ENCODE peak calls at places on chromosomes 12 and 14, in nine cellular contexts. S is ovary; N is NCI-H146; E is OCI-LY7; R is CD4-positive, CD25-positive, alpha-beta regulatory T cell; W is kidney tubule cell; B is activated CD4-positive, alpha-beta T cell treated with anti-CD3 and anti-CD28 coated beads for 36 hours; T is mammary epithelial cell; U is AG10803. I is an unnamed sample.

GRCh38 chr12:121712462-121713256 is at the start of gene TMEM120B:
- DNase-seq in S (peak; percentile 86), N (peak; percentile 80), E (peak; percentile 84), R (peak; percentile 74), W (peak; percentile 82), B (peak; percentile 90), T (peak; percentile 58), U (peak; percentile 62), I (peak; percentile 89)

GRCh38 chr12:122842505-122843405 is 7.5 kb downstream of the HIP1R start:
- DNase-seq in S (no peak), N (no peak), E (no peak), R (no peak), W (peak; percentile 57), B (no peak), T (no peak), U (peak; percentile 24), I (peak; percentile 46)

GRCh38 chr14:105210266-105211025 is 29.3 kb upstream of the NUDT14 start:
- DNase-seq in S (no peak), N (no peak), E (no peak), R (no peak), W (no peak), B (no peak), T (no peak), U (no peak), I (no peak)

GRCh38 chr12:11856971-11857370 is 207.5 kb downstream of the ETV6 start:
- DNase-seq in S (no peak), N (no peak), E (no peak), R (no peak), W (no peak), B (no peak), T (peak; percentile 96), U (no peak), I (no peak)

GRCh38 chr12:101375573-101375972 is 32.0 kb downstream of the ARL1 start:
- DNase-seq in S (no peak), N (no peak), E (no peak), R (no peak), W (no peak), B (no peak), T (no peak), U (no peak), I (no peak)

GRCh38 chr12:57232156-57232756 is 2.7 kb downstream of the SHMT2 start:
- DNase-seq in S (no peak), N (no peak), E (no peak), R (no peak), W (no peak), B (no peak), T (no peak), U (no peak), I (no peak)

GRCh38 chr14:45757655-45758054 is 504.7 kb upstream of the MIS18BP1 start:
- DNase-seq in S (no peak), N (no peak), E (peak; percentile 49), R (no peak), W (no peak), B (no peak), T (no peak), U (no peak), I (no peak)

GRCh38 chr12:54624316-54625279 is 10.1 kb downstream of the LACRT start:
- DNase-seq in S (no peak), N (no peak), E (no peak), R (no peak), W (no peak), B (no peak), T (no peak), U (no peak), I (no peak)

GRCh38 chr12:43105426-43105981 is 446.5 kb downstream of the ADAMTS20 start:
- DNase-seq in S (no peak), N (no peak), E (no peak), R (no peak), W (no peak), B (no peak), T (no peak), U (no peak), I (no peak)

GRCh38 chr14:68395585-68395984 is 397.3 kb downstream of the ZFP36L1 start:
- DNase-seq in S (peak; percentile 77), N (no peak), E (no peak), R (no peak), W (no peak), B (no peak), T (no peak), U (peak; percentile 92), I (no peak)

GRCh38 chr14:85601246-85601645 is 71.3 kb downstream of the FLRT2 start:
- DNase-seq in S (no peak), N (peak; percentile 93), E (no peak), R (no peak), W (no peak), B (no peak), T (peak; percentile 5), U (no peak), I (no peak)

GRCh38 chr12:64187370-64187769 is 34.7 kb downstream of the KICS2 start:
- DNase-seq in S (no peak), N (no peak), E (no peak), R (no peak), W (peak; percentile 59), B (no peak), T (peak; percentile 48), U (peak; percentile 71), I (no peak)

GRCh38 chr12:89873745-89874144 is 165.1 kb upstream of the ATP2B1 start:
- DNase-seq in S (no peak), N (no peak), E (peak; percentile 27), R (no peak), W (peak; percentile 11), B (no peak), T (no peak), U (peak; percentile 20), I (no peak)

GRCh38 chr12:42611571-42612257 is 22.2 kb upstream of the PRICKLE1 start:
- DNase-seq in S (no peak), N (no peak), E (no peak), R (no peak), W (no peak), B (no peak), T (no peak), U (no peak), I (no peak)

GRCh38 chr14:75022655-75023054 is 19.9 kb downstream of the EIF2B2 start:
- DNase-seq in S (no peak), N (no peak), E (peak; percentile 44), R (peak; percentile 20), W (peak; percentile 15), B (peak; percentile 24), T (no peak), U (no peak), I (no peak)

GRCh38 chr12:120367924-120368788 is 808 bp downstream of the MSI1 start:
- DNase-seq in S (peak; percentile 32), N (peak; percentile 9), E (no peak), R (no peak), W (no peak), B (peak; percentile 72), T (peak; percentile 24), U (no peak), I (no peak)

GRCh38 chr12:64682572-64683277 is 72.4 kb downstream of the RASSF3 start:
- DNase-seq in S (peak; percentile 88), N (peak; percentile 66), E (no peak), R (no peak), W (no peak), B (no peak), T (no peak), U (peak; percentile 89), I (no peak)

GRCh38 chr14:50312734-50313054 is 570 bp downstream of the DMAC2L start:
- DNase-seq in S (no peak), N (no peak), E (peak; percentile 66), R (peak; percentile 78), W (no peak), B (no peak), T (no peak), U (no peak), I (no peak)

GRCh38 chr12:27366621-27367020 is 34.0 kb downstream of the BMAL2 start:
- DNase-seq in S (no peak), N (no peak), E (no peak), R (no peak), W (no peak), B (no peak), T (no peak), U (no peak), I (no peak)

GRCh38 chr14:65729547-65729946 is 317.0 kb downstream of the FUT8 start:
- DNase-seq in S (no peak), N (no peak), E (no peak), R (no peak), W (no peak), B (no peak), T (no peak), U (no peak), I (no peak)

GRCh38 chr14:101286271-101287018 is 274.9 kb upstream of the DIO3 start:
- DNase-seq in S (peak; percentile 62), N (no peak), E (no peak), R (no peak), W (no peak), B (no peak), T (no peak), U (no peak), I (no peak)

GRCh38 chr12:131428086-131428685 is 282.7 kb upstream of the SFSWAP start:
- DNase-seq in S (no peak), N (no peak), E (no peak), R (no peak), W (no peak), B (no peak), T (no peak), U (no peak), I (no peak)

GRCh38 chr14:81169711-81170103 is 51.1 kb downstream of the GTF2A1 start:
- DNase-seq in S (peak; percentile 51), N (peak; percentile 12), E (peak; percentile 7), R (no peak), W (no peak), B (peak; percentile 37), T (peak; percentile 11), U (peak; percentile 31), I (peak; percentile 81)